ENCODE peak calls at places on chromosomes 13 and 19, in four cellular contexts. One of them, this sample, is unnamed.
A peak's percentile ranks its signal among the peaks of the same experiment; 100 is the strongest.

GRCh38 chr19:18304496-18305312 is 18.2 kb downstream of the LSM4 start:
- DNase-seq in Daoy: peak; percentile 88
- DNase-seq in skeletal muscle cell: peak; percentile 67
- DNase-seq in fibroblast of lung: peak; percentile 88
- DNase-seq in this sample: peak; percentile 79

GRCh38 chr19:21133633-21134032 is 8.2 kb upstream of the ZNF431 start:
- DNase-seq in Daoy: no peak
- DNase-seq in skeletal muscle cell: no peak
- DNase-seq in fibroblast of lung: no peak
- DNase-seq in this sample: no peak

GRCh38 chr19:2627319-2627829 is 75.1 kb downstream of the GNG7 start:
- DNase-seq in Daoy: peak; percentile 98
- DNase-seq in skeletal muscle cell: peak; percentile 95
- DNase-seq in fibroblast of lung: peak; percentile 97
- DNase-seq in this sample: peak; percentile 98

GRCh38 chr13:112958127-112958989 is 10.7 kb upstream of the MCF2L start:
- DNase-seq in Daoy: peak; percentile 55
- DNase-seq in skeletal muscle cell: no peak
- DNase-seq in fibroblast of lung: no peak
- DNase-seq in this sample: peak; percentile 18

GRCh38 chr13:100399455-100399854 is 189.1 kb downstream of the GGACT start:
- DNase-seq in Daoy: no peak
- DNase-seq in skeletal muscle cell: no peak
- DNase-seq in fibroblast of lung: no peak
- DNase-seq in this sample: no peak

GRCh38 chr13:107421028-107421427 is 794.3 kb downstream of the LIG4 start:
- DNase-seq in Daoy: peak; percentile 25
- DNase-seq in skeletal muscle cell: no peak
- DNase-seq in fibroblast of lung: peak; percentile 49
- DNase-seq in this sample: peak; percentile 68

GRCh38 chr19:18464646-18465045 is 26.7 kb upstream of the ISYNA1 start:
- DNase-seq in Daoy: peak; percentile 74
- DNase-seq in skeletal muscle cell: peak; percentile 66
- DNase-seq in fibroblast of lung: peak; percentile 98
- DNase-seq in this sample: peak; percentile 50

GRCh38 chr19:14433454-14434156 is 499 bp downstream of the PKN1 start:
- DNase-seq in Daoy: no peak
- DNase-seq in skeletal muscle cell: no peak
- DNase-seq in fibroblast of lung: no peak
- DNase-seq in this sample: no peak

GRCh38 chr19:34261335-34262109 is 7.2 kb downstream of the GARRE1 start:
- DNase-seq in Daoy: no peak
- DNase-seq in skeletal muscle cell: no peak
- DNase-seq in fibroblast of lung: no peak
- DNase-seq in this sample: no peak

GRCh38 chr19:42352216-42352892 is 26.9 kb downstream of the MEGF8 start:
- DNase-seq in Daoy: no peak
- DNase-seq in skeletal muscle cell: no peak
- DNase-seq in fibroblast of lung: no peak
- DNase-seq in this sample: peak; percentile 51

GRCh38 chr19:18428837-18429674 is 8.9 kb downstream of the ISYNA1 start:
- DNase-seq in Daoy: peak; percentile 95
- DNase-seq in skeletal muscle cell: no peak
- DNase-seq in fibroblast of lung: peak; percentile 82
- DNase-seq in this sample: peak; percentile 75

GRCh38 chr19:38583219-38583984 is 34.4 kb downstream of the MAP4K1 start:
- DNase-seq in Daoy: no peak
- DNase-seq in skeletal muscle cell: no peak
- DNase-seq in fibroblast of lung: no peak
- DNase-seq in this sample: no peak

GRCh38 chr19:55096061-55096701 is 20.5 kb downstream of the EPS8L1 start:
- DNase-seq in Daoy: no peak
- DNase-seq in skeletal muscle cell: no peak
- DNase-seq in fibroblast of lung: no peak
- DNase-seq in this sample: no peak

GRCh38 chr19:7926021-7926726 is at the start of gene CTXN1:
- DNase-seq in Daoy: peak; percentile 73
- DNase-seq in skeletal muscle cell: no peak
- DNase-seq in fibroblast of lung: peak; percentile 37
- DNase-seq in this sample: no peak

GRCh38 chr19:5282926-5283325 is 57.7 kb downstream of the PTPRS start:
- DNase-seq in Daoy: no peak
- DNase-seq in skeletal muscle cell: no peak
- DNase-seq in fibroblast of lung: no peak
- DNase-seq in this sample: no peak

GRCh38 chr13:99339736-99340392 is 32.7 kb upstream of the GPR183 start:
- DNase-seq in Daoy: no peak
- DNase-seq in skeletal muscle cell: no peak
- DNase-seq in fibroblast of lung: peak; percentile 48
- DNase-seq in this sample: no peak

GRCh38 chr19:49196527-49197240 is 39.1 kb downstream of the TRPM4 start:
- DNase-seq in Daoy: no peak
- DNase-seq in skeletal muscle cell: no peak
- DNase-seq in fibroblast of lung: no peak
- DNase-seq in this sample: no peak

GRCh38 chr19:18895828-18896341 is at the start of gene CERS1:
- DNase-seq in Daoy: no peak
- DNase-seq in skeletal muscle cell: no peak
- DNase-seq in fibroblast of lung: no peak
- DNase-seq in this sample: no peak

GRCh38 chr19:16771618-16772017 is 52.0 kb downstream of the NWD1 start:
- DNase-seq in Daoy: peak; percentile 79
- DNase-seq in skeletal muscle cell: peak; percentile 32
- DNase-seq in fibroblast of lung: peak; percentile 85
- DNase-seq in this sample: peak; percentile 64

GRCh38 chr13:109773276-109773675 is 13.1 kb downstream of the IRS2 start:
- DNase-seq in Daoy: peak; percentile 52
- DNase-seq in skeletal muscle cell: no peak
- DNase-seq in fibroblast of lung: no peak
- DNase-seq in this sample: no peak

GRCh38 chr13:51905787-51906186 is 44.0 kb downstream of the CCDC70 start:
- DNase-seq in Daoy: no peak
- DNase-seq in skeletal muscle cell: no peak
- DNase-seq in fibroblast of lung: no peak
- DNase-seq in this sample: no peak

GRCh38 chr13:34826432-34826831 is 115.6 kb upstream of the NBEA start:
- DNase-seq in Daoy: no peak
- DNase-seq in skeletal muscle cell: no peak
- DNase-seq in fibroblast of lung: no peak
- DNase-seq in this sample: no peak

GRCh38 chr13:39376088-39376487 is 226.9 kb downstream of the LHFPL6 start:
- DNase-seq in Daoy: no peak
- DNase-seq in skeletal muscle cell: no peak
- DNase-seq in fibroblast of lung: no peak
- DNase-seq in this sample: no peak

GRCh38 chr19:47427241-47428176 is 8.2 kb upstream of the MEIS3 start:
- DNase-seq in Daoy: peak; percentile 81
- DNase-seq in skeletal muscle cell: no peak
- DNase-seq in fibroblast of lung: peak; percentile 36
- DNase-seq in this sample: peak; percentile 63